ENCODE peak calls at places on chromosomes 7 and 10, in nine cellular contexts. One of them, this sample, is unnamed.

GRCh38 chr10:116708877-116709276 is 33.5 kb downstream of the HSPA12A start:
- DNase-seq in ovary: no peak
- DNase-seq in heart left ventricle: no peak
- DNase-seq in adrenal gland: no peak
- DNase-seq in tibial nerve: no peak
- DNase-seq in transverse colon: no peak
- DNase-seq in body of pancreas: no peak
- DNase-seq in right lobe of liver: no peak
- DNase-seq in A549: no peak
- DNase-seq in this sample: no peak

GRCh38 chr7:137755846-137756685 is 90.7 kb downstream of the DGKI start:
- DNase-seq in heart left ventricle: no peak
- DNase-seq in adrenal gland: no peak
- DNase-seq in right lobe of liver: no peak
- DNase-seq in transverse colon: no peak
- DNase-seq in body of pancreas: no peak
- DNase-seq in A549: no peak
- DNase-seq in tibial nerve: no peak
- DNase-seq in ovary: no peak
- DNase-seq in this sample: no peak

GRCh38 chr7:16695621-16696237 is 49.7 kb downstream of the BZW2 start:
- DNase-seq in adrenal gland: peak; percentile 77
- DNase-seq in right lobe of liver: no peak
- DNase-seq in ovary: no peak
- DNase-seq in transverse colon: peak; percentile 14
- DNase-seq in tibial nerve: no peak
- DNase-seq in heart left ventricle: no peak
- DNase-seq in A549: peak; percentile 80
- DNase-seq in body of pancreas: peak; percentile 52
- DNase-seq in this sample: peak; percentile 31

GRCh38 chr10:132690401-132690800 is 95.5 kb downstream of the NKX6-2 start:
- DNase-seq in right lobe of liver: peak; percentile 22
- DNase-seq in tibial nerve: no peak
- DNase-seq in transverse colon: no peak
- DNase-seq in heart left ventricle: no peak
- DNase-seq in body of pancreas: no peak
- DNase-seq in ovary: peak; percentile 7
- DNase-seq in adrenal gland: peak; percentile 31
- DNase-seq in A549: no peak
- DNase-seq in this sample: no peak

GRCh38 chr7:24737281-24737680 is 20.0 kb downstream of the GSDME start:
- DNase-seq in heart left ventricle: no peak
- DNase-seq in transverse colon: no peak
- DNase-seq in A549: no peak
- DNase-seq in right lobe of liver: no peak
- DNase-seq in body of pancreas: no peak
- DNase-seq in adrenal gland: no peak
- DNase-seq in tibial nerve: no peak
- DNase-seq in ovary: no peak
- DNase-seq in this sample: no peak

GRCh38 chr10:30556189-30556588 is 73.4 kb downstream of the LYZL2 start:
- DNase-seq in body of pancreas: no peak
- DNase-seq in heart left ventricle: no peak
- DNase-seq in ovary: no peak
- DNase-seq in A549: no peak
- DNase-seq in adrenal gland: no peak
- DNase-seq in tibial nerve: no peak
- DNase-seq in right lobe of liver: no peak
- DNase-seq in transverse colon: no peak
- DNase-seq in this sample: no peak

GRCh38 chr7:46932656-46933424 is 649.1 kb downstream of the TNS3 start:
- DNase-seq in tibial nerve: no peak
- DNase-seq in A549: peak; percentile 11
- DNase-seq in body of pancreas: peak; percentile 23
- DNase-seq in right lobe of liver: no peak
- DNase-seq in heart left ventricle: peak; percentile 26
- DNase-seq in adrenal gland: peak; percentile 77
- DNase-seq in transverse colon: no peak
- DNase-seq in ovary: peak; percentile 26
- DNase-seq in this sample: no peak

GRCh38 chr7:101557978-101558741 is 70.9 kb downstream of the MYL10 start:
- DNase-seq in body of pancreas: no peak
- DNase-seq in ovary: no peak
- DNase-seq in transverse colon: peak; percentile 1
- DNase-seq in right lobe of liver: peak; percentile 34
- DNase-seq in A549: no peak
- DNase-seq in adrenal gland: peak; percentile 24
- DNase-seq in heart left ventricle: no peak
- DNase-seq in tibial nerve: no peak
- DNase-seq in this sample: no peak

GRCh38 chr10:25725917-25726716 is 207.9 kb upstream of the MYO3A start:
- DNase-seq in adrenal gland: no peak
- DNase-seq in tibial nerve: no peak
- DNase-seq in heart left ventricle: no peak
- DNase-seq in right lobe of liver: no peak
- DNase-seq in A549: peak; percentile 66
- DNase-seq in transverse colon: no peak
- DNase-seq in body of pancreas: peak; percentile 22
- DNase-seq in ovary: no peak
- DNase-seq in this sample: peak; percentile 30

GRCh38 chr10:130487562-130487961 is 351.4 kb downstream of the GLRX3 start:
- DNase-seq in adrenal gland: no peak
- DNase-seq in right lobe of liver: no peak
- DNase-seq in body of pancreas: no peak
- DNase-seq in ovary: no peak
- DNase-seq in tibial nerve: no peak
- DNase-seq in heart left ventricle: no peak
- DNase-seq in transverse colon: no peak
- DNase-seq in A549: no peak
- DNase-seq in this sample: no peak

GRCh38 chr7:158645842-158646241 is 58.2 kb upstream of the PTPRN2 start:
- DNase-seq in heart left ventricle: no peak
- DNase-seq in adrenal gland: no peak
- DNase-seq in transverse colon: no peak
- DNase-seq in A549: no peak
- DNase-seq in tibial nerve: no peak
- DNase-seq in body of pancreas: no peak
- DNase-seq in ovary: no peak
- DNase-seq in right lobe of liver: no peak
- DNase-seq in this sample: no peak

GRCh38 chr10:92851003-92851402 is 2.7 kb downstream of the EXOC6 start:
- DNase-seq in body of pancreas: no peak
- DNase-seq in right lobe of liver: no peak
- DNase-seq in transverse colon: no peak
- DNase-seq in heart left ventricle: no peak
- DNase-seq in adrenal gland: no peak
- DNase-seq in ovary: no peak
- DNase-seq in A549: no peak
- DNase-seq in tibial nerve: no peak
- DNase-seq in this sample: no peak

GRCh38 chr10:43044444-43045245 is 32.2 kb upstream of the RET start:
- DNase-seq in ovary: peak; percentile 4
- DNase-seq in A549: no peak
- DNase-seq in right lobe of liver: peak; percentile 27
- DNase-seq in heart left ventricle: no peak
- DNase-seq in transverse colon: peak; percentile 25
- DNase-seq in tibial nerve: peak; percentile 5
- DNase-seq in adrenal gland: no peak
- DNase-seq in body of pancreas: no peak
- DNase-seq in this sample: no peak

GRCh38 chr10:72354356-72355213 is at the start of gene DNAJB12:
- DNase-seq in right lobe of liver: peak; percentile 92
- DNase-seq in transverse colon: peak; percentile 93
- DNase-seq in ovary: peak; percentile 91
- DNase-seq in A549: peak; percentile 98
- DNase-seq in tibial nerve: peak; percentile 79
- DNase-seq in body of pancreas: peak; percentile 89
- DNase-seq in heart left ventricle: peak; percentile 92
- DNase-seq in adrenal gland: peak; percentile 95
- DNase-seq in this sample: peak; percentile 91
- TF ChIP-seq POLR2A in right lobe of liver: peak; percentile 82
- TF ChIP-seq POLR2A in transverse colon: peak; percentile 89
- TF ChIP-seq POLR2A in ovary: peak; percentile 82
- TF ChIP-seq POLR2A in A549: peak; percentile 64
- TF ChIP-seq POLR2A in tibial nerve: peak; percentile 77
- TF ChIP-seq POLR2A in body of pancreas: peak; percentile 88
- TF ChIP-seq POLR2A in heart left ventricle: no peak
- TF ChIP-seq POLR2A in adrenal gland: peak; percentile 83
- TF ChIP-seq POLR2A in this sample: peak; percentile 64

GRCh38 chr7:100434297-100435144 is 1.8 kb downstream of the PPP1R35 start:
- DNase-seq in body of pancreas: no peak
- DNase-seq in right lobe of liver: no peak
- DNase-seq in heart left ventricle: no peak
- DNase-seq in A549: no peak
- DNase-seq in transverse colon: no peak
- DNase-seq in adrenal gland: no peak
- DNase-seq in ovary: no peak
- DNase-seq in tibial nerve: no peak
- DNase-seq in this sample: no peak

GRCh38 chr7:100433276-100433591 is 3.1 kb downstream of the PPP1R35 start:
- DNase-seq in adrenal gland: no peak
- DNase-seq in tibial nerve: no peak
- DNase-seq in heart left ventricle: no peak
- DNase-seq in body of pancreas: no peak
- DNase-seq in transverse colon: no peak
- DNase-seq in right lobe of liver: no peak
- DNase-seq in ovary: no peak
- DNase-seq in A549: no peak
- DNase-seq in this sample: no peak

GRCh38 chr7:100432621-100433275 is 3.1 kb downstream of the MEPCE start:
- DNase-seq in adrenal gland: no peak
- DNase-seq in right lobe of liver: no peak
- DNase-seq in A549: no peak
- DNase-seq in transverse colon: no peak
- DNase-seq in tibial nerve: no peak
- DNase-seq in ovary: no peak
- DNase-seq in heart left ventricle: no peak
- DNase-seq in body of pancreas: no peak
- DNase-seq in this sample: no peak

GRCh38 chr7:100432053-100432452 is 2.4 kb downstream of the MEPCE start:
- DNase-seq in heart left ventricle: no peak
- DNase-seq in body of pancreas: no peak
- DNase-seq in tibial nerve: no peak
- DNase-seq in adrenal gland: no peak
- DNase-seq in ovary: no peak
- DNase-seq in right lobe of liver: no peak
- DNase-seq in A549: no peak
- DNase-seq in transverse colon: no peak
- DNase-seq in this sample: no peak

GRCh38 chr7:100433592-100434296 is 2.6 kb downstream of the PPP1R35 start:
- DNase-seq in adrenal gland: no peak
- DNase-seq in right lobe of liver: no peak
- DNase-seq in body of pancreas: no peak
- DNase-seq in tibial nerve: no peak
- DNase-seq in A549: no peak
- DNase-seq in heart left ventricle: no peak
- DNase-seq in ovary: no peak
- DNase-seq in transverse colon: no peak
- DNase-seq in this sample: no peak
- TF ChIP-seq POLR2A in adrenal gland: no peak
- TF ChIP-seq POLR2A in right lobe of liver: no peak
- TF ChIP-seq POLR2A in body of pancreas: no peak
- TF ChIP-seq POLR2A in tibial nerve: no peak
- TF ChIP-seq POLR2A in A549: no peak
- TF ChIP-seq POLR2A in heart left ventricle: no peak
- TF ChIP-seq POLR2A in ovary: no peak
- TF ChIP-seq POLR2A in transverse colon: no peak
- TF ChIP-seq POLR2A in this sample: no peak

DNA sequence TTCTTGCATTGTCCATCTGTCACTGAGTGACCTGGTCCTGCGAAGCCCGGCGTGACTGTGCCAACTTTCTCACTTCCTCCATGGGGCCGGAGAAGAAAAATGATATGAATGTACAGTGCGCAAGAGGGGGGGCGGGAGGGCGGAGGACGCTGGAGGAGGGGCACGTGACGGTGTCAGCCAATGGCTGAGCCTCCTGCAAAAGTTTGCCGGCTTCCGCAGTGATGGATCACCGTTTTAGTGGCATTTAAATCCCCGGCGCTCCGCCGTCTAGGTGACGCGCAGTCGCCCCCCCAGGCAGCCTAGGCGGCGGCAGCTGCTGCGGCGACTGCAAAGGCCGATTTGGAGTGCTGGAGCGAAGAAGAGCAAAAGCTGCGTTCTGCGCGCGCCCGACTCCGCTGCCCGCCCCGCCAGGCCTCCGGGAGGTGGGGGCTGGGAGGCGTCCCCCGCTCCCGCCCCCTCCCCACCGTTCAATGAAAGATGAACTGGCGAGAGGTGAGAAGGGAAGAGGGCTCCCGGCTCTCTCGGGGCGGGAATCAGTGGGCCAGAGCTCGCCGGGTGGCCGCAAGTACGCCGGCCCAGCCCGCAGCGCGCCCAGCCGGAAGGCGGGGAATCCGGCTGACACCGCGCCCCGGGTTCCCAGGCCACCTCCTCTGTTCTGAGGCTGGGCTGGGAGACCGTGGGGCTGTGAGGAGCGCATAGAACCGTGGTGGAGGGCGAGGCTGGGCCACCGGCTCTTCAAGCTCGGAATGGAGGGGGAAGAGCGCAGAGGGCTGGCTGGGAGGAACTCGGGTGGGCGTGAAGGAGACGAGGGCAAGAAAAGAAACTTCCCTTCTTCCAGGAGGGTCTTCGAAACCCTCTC is at the start of gene HOXA1:
- DNase-seq in A549: peak; percentile 91
- DNase-seq in transverse colon: peak; percentile 90
- DNase-seq in right lobe of liver: peak; percentile 79
- DNase-seq in adrenal gland: peak; percentile 92
- DNase-seq in ovary: peak; percentile 52
- DNase-seq in body of pancreas: peak; percentile 57
- DNase-seq in tibial nerve: no peak
- DNase-seq in heart left ventricle: peak; percentile 79
- DNase-seq in this sample: peak; percentile 100
- TF ChIP-seq POLR2A in A549: peak; percentile 61
- TF ChIP-seq POLR2A in transverse colon: peak; percentile 92
- TF ChIP-seq POLR2A in right lobe of liver: peak; percentile 65
- TF ChIP-seq POLR2A in adrenal gland: peak; percentile 82
- TF ChIP-seq POLR2A in ovary: no peak
- TF ChIP-seq POLR2A in body of pancreas: peak; percentile 40
- TF ChIP-seq POLR2A in tibial nerve: peak; percentile 45
- TF ChIP-seq POLR2A in heart left ventricle: no peak
- TF ChIP-seq POLR2A in this sample: peak; percentile 95

DNA sequence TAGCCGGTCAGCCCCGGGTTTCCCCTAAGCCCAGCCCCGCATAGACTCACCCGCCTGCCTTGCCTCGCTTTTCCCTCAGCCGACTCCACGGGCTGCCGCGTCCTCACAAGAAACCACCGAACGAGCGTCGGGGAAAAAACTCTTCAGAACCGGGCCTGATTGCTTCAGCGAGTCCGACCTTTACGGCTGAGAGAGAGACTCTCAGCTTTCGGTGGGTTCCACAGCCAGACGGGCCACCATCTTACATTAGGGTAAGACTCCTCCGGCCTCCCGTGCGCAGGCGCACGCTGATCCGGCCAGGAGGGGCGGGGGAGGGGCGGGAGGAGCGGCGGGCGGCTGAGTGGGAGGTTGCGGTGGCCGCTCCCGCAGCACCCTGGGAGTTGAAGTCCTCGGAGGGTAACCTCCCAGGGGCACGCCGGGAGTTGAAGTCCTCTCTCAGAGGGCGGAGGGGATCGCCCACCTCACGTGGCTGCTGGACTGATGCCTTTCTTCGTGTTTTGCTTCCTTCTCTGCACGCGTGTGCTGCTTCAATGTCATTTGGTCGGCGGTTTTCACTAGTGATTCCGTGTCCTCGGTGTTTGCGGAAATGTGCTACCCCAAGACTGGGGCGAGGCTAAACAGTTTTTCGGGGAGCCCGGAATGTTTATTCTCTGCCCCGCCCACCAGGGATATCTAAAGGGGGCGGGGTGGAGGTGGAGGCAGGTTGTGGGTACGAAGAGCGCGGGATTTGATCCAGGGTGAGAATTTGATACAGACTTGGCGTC is at the start of gene CNOT4:
- DNase-seq in transverse colon: peak; percentile 98
- DNase-seq in adrenal gland: peak; percentile 98
- DNase-seq in A549: peak; percentile 97
- DNase-seq in right lobe of liver: peak; percentile 98
- DNase-seq in heart left ventricle: peak; percentile 97
- DNase-seq in ovary: peak; percentile 95
- DNase-seq in body of pancreas: peak; percentile 97
- DNase-seq in tibial nerve: peak; percentile 90
- DNase-seq in this sample: peak; percentile 59
- TF ChIP-seq POLR2A in transverse colon: peak; percentile 71
- TF ChIP-seq POLR2A in adrenal gland: peak; percentile 82
- TF ChIP-seq POLR2A in A549: peak; percentile 81
- TF ChIP-seq POLR2A in right lobe of liver: peak; percentile 66
- TF ChIP-seq POLR2A in heart left ventricle: no peak
- TF ChIP-seq POLR2A in ovary: peak; percentile 61
- TF ChIP-seq POLR2A in body of pancreas: peak; percentile 79
- TF ChIP-seq POLR2A in tibial nerve: peak; percentile 80
- TF ChIP-seq POLR2A in this sample: peak; percentile 82